ENCODE peak calls at places on chromosomes 13 and 19, in nine cellular contexts. One of them, this sample, is unnamed.

GRCh38 chr13:30978981-30979956 is 46.8 kb downstream of the TEX26 start:
- DNase-seq in ovary: no peak
- DNase-seq in right lobe of liver: no peak
- DNase-seq in H9: peak; percentile 92
- DNase-seq in GM23338: peak; percentile 95
- DNase-seq in mammary epithelial cell: no peak
- DNase-seq in gastrocnemius medialis: no peak
- DNase-seq in endothelial cell of umbilical vein: peak; percentile 5
- DNase-seq in suprapubic skin: no peak
- DNase-seq in this sample: peak; percentile 31

GRCh38 chr13:99307648-99308339 is 595 bp upstream of the GPR183 start:
- DNase-seq in gastrocnemius medialis: no peak
- DNase-seq in GM23338: no peak
- DNase-seq in suprapubic skin: no peak
- DNase-seq in endothelial cell of umbilical vein: peak; percentile 84
- DNase-seq in ovary: no peak
- DNase-seq in mammary epithelial cell: peak; percentile 78
- DNase-seq in H9: no peak
- DNase-seq in right lobe of liver: no peak
- DNase-seq in this sample: peak; percentile 10

GRCh38 chr13:36163809-36164308 is 32.7 kb upstream of the DCLK1 start:
- DNase-seq in mammary epithelial cell: peak; percentile 84
- DNase-seq in right lobe of liver: no peak
- DNase-seq in ovary: peak; percentile 46
- DNase-seq in H9: no peak
- DNase-seq in suprapubic skin: no peak
- DNase-seq in endothelial cell of umbilical vein: no peak
- DNase-seq in gastrocnemius medialis: peak; percentile 64
- DNase-seq in GM23338: peak; percentile 21
- DNase-seq in this sample: no peak

GRCh38 chr13:76596216-76596615 is 290.0 kb downstream of the KCTD12 start:
- DNase-seq in GM23338: no peak
- DNase-seq in ovary: no peak
- DNase-seq in suprapubic skin: no peak
- DNase-seq in H9: no peak
- DNase-seq in mammary epithelial cell: no peak
- DNase-seq in endothelial cell of umbilical vein: no peak
- DNase-seq in right lobe of liver: no peak
- DNase-seq in gastrocnemius medialis: no peak
- DNase-seq in this sample: no peak

GRCh38 chr13:99208845-99209527 is 8.3 kb downstream of the UBAC2 start:
- DNase-seq in suprapubic skin: no peak
- DNase-seq in gastrocnemius medialis: no peak
- DNase-seq in GM23338: no peak
- DNase-seq in ovary: no peak
- DNase-seq in endothelial cell of umbilical vein: no peak
- DNase-seq in H9: no peak
- DNase-seq in mammary epithelial cell: no peak
- DNase-seq in right lobe of liver: no peak
- DNase-seq in this sample: no peak

GRCh38 chr19:55432355-55432959 is 10.6 kb downstream of the SHISA7 start:
- DNase-seq in H9: no peak
- DNase-seq in mammary epithelial cell: no peak
- DNase-seq in endothelial cell of umbilical vein: no peak
- DNase-seq in gastrocnemius medialis: no peak
- DNase-seq in ovary: no peak
- DNase-seq in right lobe of liver: no peak
- DNase-seq in suprapubic skin: no peak
- DNase-seq in GM23338: no peak
- DNase-seq in this sample: no peak

GRCh38 chr13:60627071-60627686 is 230.2 kb downstream of the TDRD3 start:
- DNase-seq in endothelial cell of umbilical vein: peak; percentile 42
- DNase-seq in suprapubic skin: no peak
- DNase-seq in H9: peak; percentile 73
- DNase-seq in GM23338: peak; percentile 91
- DNase-seq in mammary epithelial cell: no peak
- DNase-seq in gastrocnemius medialis: no peak
- DNase-seq in ovary: no peak
- DNase-seq in right lobe of liver: no peak
- DNase-seq in this sample: peak; percentile 6

GRCh38 chr19:33719366-33720154 is 77.1 kb upstream of the KCTD15 start:
- DNase-seq in right lobe of liver: no peak
- DNase-seq in GM23338: no peak
- DNase-seq in H9: no peak
- DNase-seq in ovary: no peak
- DNase-seq in gastrocnemius medialis: no peak
- DNase-seq in suprapubic skin: no peak
- DNase-seq in mammary epithelial cell: no peak
- DNase-seq in endothelial cell of umbilical vein: no peak
- DNase-seq in this sample: no peak

GRCh38 chr19:29671393-29672076 is 6.3 kb downstream of the PLEKHF1 start:
- DNase-seq in endothelial cell of umbilical vein: peak; percentile 4
- DNase-seq in right lobe of liver: peak; percentile 72
- DNase-seq in ovary: no peak
- DNase-seq in suprapubic skin: no peak
- DNase-seq in H9: no peak
- DNase-seq in gastrocnemius medialis: peak; percentile 86
- DNase-seq in mammary epithelial cell: peak; percentile 82
- DNase-seq in GM23338: peak; percentile 41
- DNase-seq in this sample: no peak

GRCh38 chr13:97710797-97711196 is 242.7 kb upstream of the IPO5 start:
- DNase-seq in H9: no peak
- DNase-seq in endothelial cell of umbilical vein: no peak
- DNase-seq in ovary: no peak
- DNase-seq in GM23338: no peak
- DNase-seq in gastrocnemius medialis: no peak
- DNase-seq in right lobe of liver: no peak
- DNase-seq in suprapubic skin: no peak
- DNase-seq in mammary epithelial cell: no peak
- DNase-seq in this sample: no peak

GRCh38 chr19:48741222-48741999 is 1.0 kb upstream of the RASIP1 start:
- DNase-seq in right lobe of liver: no peak
- DNase-seq in mammary epithelial cell: no peak
- DNase-seq in GM23338: peak; percentile 78
- DNase-seq in ovary: no peak
- DNase-seq in suprapubic skin: no peak
- DNase-seq in H9: peak; percentile 78
- DNase-seq in gastrocnemius medialis: no peak
- DNase-seq in endothelial cell of umbilical vein: peak; percentile 29
- DNase-seq in this sample: peak; percentile 66

GRCh38 chr19:14814982-14815381 is 20.0 kb downstream of the OR7A5 start:
- DNase-seq in GM23338: no peak
- DNase-seq in H9: no peak
- DNase-seq in endothelial cell of umbilical vein: no peak
- DNase-seq in mammary epithelial cell: no peak
- DNase-seq in suprapubic skin: no peak
- DNase-seq in right lobe of liver: no peak
- DNase-seq in ovary: no peak
- DNase-seq in gastrocnemius medialis: no peak
- DNase-seq in this sample: no peak

GRCh38 chr13:94322925-94323324 is 156.6 kb downstream of the DCT start:
- DNase-seq in endothelial cell of umbilical vein: no peak
- DNase-seq in right lobe of liver: no peak
- DNase-seq in gastrocnemius medialis: no peak
- DNase-seq in H9: no peak
- DNase-seq in suprapubic skin: no peak
- DNase-seq in mammary epithelial cell: no peak
- DNase-seq in GM23338: no peak
- DNase-seq in ovary: no peak
- DNase-seq in this sample: no peak

GRCh38 chr13:57716295-57716694 is 84.8 kb downstream of the PCDH17 start:
- DNase-seq in suprapubic skin: no peak
- DNase-seq in gastrocnemius medialis: no peak
- DNase-seq in H9: peak; percentile 49
- DNase-seq in right lobe of liver: no peak
- DNase-seq in ovary: no peak
- DNase-seq in endothelial cell of umbilical vein: no peak
- DNase-seq in GM23338: peak; percentile 81
- DNase-seq in mammary epithelial cell: no peak
- DNase-seq in this sample: no peak

DNA sequence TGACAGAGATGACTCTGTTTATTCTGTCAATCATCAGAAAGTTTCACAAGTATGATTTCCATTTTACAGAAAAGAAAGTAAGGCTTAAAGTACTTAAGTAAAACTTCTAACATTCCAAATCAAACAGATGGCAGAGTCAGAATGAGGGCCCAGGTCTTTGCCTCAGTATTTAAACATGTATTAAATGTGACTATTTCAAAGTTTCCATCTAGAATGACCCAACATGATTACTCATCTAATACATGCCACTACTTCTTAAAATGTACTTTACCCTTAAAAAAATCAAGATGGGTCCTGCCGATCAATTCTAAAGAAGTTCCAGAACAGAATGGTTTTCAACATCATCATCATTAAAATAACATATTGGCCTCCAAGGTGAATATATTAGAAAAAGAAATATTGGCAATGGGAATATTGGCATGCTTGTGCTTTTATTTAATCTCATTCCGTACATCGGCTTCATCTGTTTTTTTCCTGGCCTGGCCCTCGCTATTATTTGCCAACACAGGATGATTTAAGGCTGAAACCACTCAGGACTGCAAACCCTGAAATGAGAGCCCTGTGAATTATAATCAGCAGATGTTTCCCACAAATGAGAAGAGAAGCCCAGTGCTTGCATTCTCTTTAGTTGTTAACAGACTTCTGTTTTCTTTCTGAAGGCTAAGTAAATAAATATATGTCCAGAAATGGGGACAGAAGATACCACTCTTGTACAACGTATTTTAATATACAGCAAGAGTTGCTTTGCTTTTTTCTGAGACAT is 340.0 kb downstream of the DNAJC15 start:
- DNase-seq in gastrocnemius medialis: no peak
- DNase-seq in H9: no peak
- DNase-seq in ovary: no peak
- DNase-seq in endothelial cell of umbilical vein: peak; percentile 83
- DNase-seq in suprapubic skin: no peak
- DNase-seq in GM23338: no peak
- DNase-seq in right lobe of liver: no peak
- DNase-seq in mammary epithelial cell: no peak
- DNase-seq in this sample: no peak
- H3K27ac ChIP-seq in gastrocnemius medialis: peak overlapping the region; percentile 60
- H3K27ac ChIP-seq in H9: no peak overlapping the region
- H3K27ac ChIP-seq in ovary: no peak overlapping the region
- H3K27ac ChIP-seq in endothelial cell of umbilical vein: peak overlapping the region; percentile 99
- H3K27ac ChIP-seq in suprapubic skin: no peak overlapping the region
- H3K27ac ChIP-seq in GM23338: no peak overlapping the region
- H3K27ac ChIP-seq in right lobe of liver: no peak overlapping the region
- H3K27ac ChIP-seq in mammary epithelial cell: no peak overlapping the region
- H3K27ac ChIP-seq in this sample: no peak overlapping the region

DNA sequence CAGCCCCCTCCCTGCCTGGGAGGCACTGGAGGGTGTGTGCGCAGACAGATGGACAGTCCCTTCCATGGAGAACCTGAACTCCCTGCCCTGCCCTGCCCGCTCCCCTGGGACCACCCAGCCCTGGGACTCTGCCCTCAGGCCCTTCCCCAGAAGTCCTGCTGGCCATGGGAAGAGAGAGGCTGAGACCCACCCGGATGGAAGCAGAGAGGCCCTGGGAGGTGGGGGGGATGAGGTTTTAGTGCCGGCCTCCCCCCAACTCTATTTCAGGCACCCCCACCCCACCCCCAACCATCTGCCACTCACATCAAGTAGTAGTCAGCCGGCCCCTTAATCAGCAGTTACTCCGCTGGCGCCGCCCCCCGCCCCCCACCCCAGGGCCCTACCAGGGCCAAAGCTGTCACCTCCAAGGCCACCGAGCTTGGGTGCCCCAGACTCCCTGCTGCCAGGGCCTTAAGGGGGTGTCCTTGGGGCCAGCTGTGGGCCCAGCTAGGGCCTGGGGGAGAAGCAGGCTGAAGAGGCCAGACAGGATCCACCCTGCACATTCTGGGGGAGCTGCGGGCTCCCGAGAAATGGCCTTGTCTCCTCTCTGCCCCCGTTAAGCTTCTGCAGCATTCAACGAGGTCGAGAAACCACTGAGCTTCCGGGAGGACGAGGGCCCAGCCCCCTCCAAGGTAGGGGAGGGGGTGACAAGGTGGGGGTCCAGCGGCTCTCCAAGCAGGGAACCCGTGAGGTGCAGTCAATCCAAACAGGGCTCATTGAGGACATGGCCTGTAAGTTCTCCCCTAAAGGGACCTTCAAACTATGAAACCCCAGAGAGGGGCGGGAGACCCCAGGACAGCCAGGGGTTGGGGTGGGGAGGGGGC is 17.4 kb downstream of the NMRK2 start:
- DNase-seq in mammary epithelial cell: no peak
- DNase-seq in ovary: no peak
- DNase-seq in right lobe of liver: no peak
- DNase-seq in suprapubic skin: no peak
- DNase-seq in GM23338: no peak
- DNase-seq in endothelial cell of umbilical vein: no peak
- DNase-seq in H9: no peak
- DNase-seq in gastrocnemius medialis: no peak
- DNase-seq in this sample: no peak
- H3K27ac ChIP-seq in mammary epithelial cell: no peak overlapping the region
- H3K27ac ChIP-seq in ovary: no peak overlapping the region
- H3K27ac ChIP-seq in right lobe of liver: no peak overlapping the region
- H3K27ac ChIP-seq in suprapubic skin: no peak overlapping the region
- H3K27ac ChIP-seq in GM23338: no peak overlapping the region
- H3K27ac ChIP-seq in endothelial cell of umbilical vein: no peak overlapping the region
- H3K27ac ChIP-seq in H9: no peak overlapping the region
- H3K27ac ChIP-seq in gastrocnemius medialis: peak overlapping the region; percentile 98
- H3K27ac ChIP-seq in this sample: no peak overlapping the region

GRCh38 chr19:1849132-1849474 is 820 bp upstream of the REXO1 start:
- DNase-seq in GM23338: no peak
- DNase-seq in mammary epithelial cell: no peak
- DNase-seq in suprapubic skin: no peak
- DNase-seq in H9: no peak
- DNase-seq in right lobe of liver: no peak
- DNase-seq in gastrocnemius medialis: no peak
- DNase-seq in endothelial cell of umbilical vein: no peak
- DNase-seq in ovary: no peak
- DNase-seq in this sample: no peak
- H3K27ac ChIP-seq in GM23338: no peak overlapping the region
- H3K27ac ChIP-seq in mammary epithelial cell: peak overlapping the region; percentile 92
- H3K27ac ChIP-seq in suprapubic skin: peak overlapping the region; percentile 99
- H3K27ac ChIP-seq in H9: no peak overlapping the region
- H3K27ac ChIP-seq in right lobe of liver: no peak overlapping the region
- H3K27ac ChIP-seq in gastrocnemius medialis: peak overlapping the region; percentile 92
- H3K27ac ChIP-seq in endothelial cell of umbilical vein: no peak overlapping the region
- H3K27ac ChIP-seq in ovary: no peak overlapping the region
- H3K27ac ChIP-seq in this sample: no peak overlapping the region

DNA sequence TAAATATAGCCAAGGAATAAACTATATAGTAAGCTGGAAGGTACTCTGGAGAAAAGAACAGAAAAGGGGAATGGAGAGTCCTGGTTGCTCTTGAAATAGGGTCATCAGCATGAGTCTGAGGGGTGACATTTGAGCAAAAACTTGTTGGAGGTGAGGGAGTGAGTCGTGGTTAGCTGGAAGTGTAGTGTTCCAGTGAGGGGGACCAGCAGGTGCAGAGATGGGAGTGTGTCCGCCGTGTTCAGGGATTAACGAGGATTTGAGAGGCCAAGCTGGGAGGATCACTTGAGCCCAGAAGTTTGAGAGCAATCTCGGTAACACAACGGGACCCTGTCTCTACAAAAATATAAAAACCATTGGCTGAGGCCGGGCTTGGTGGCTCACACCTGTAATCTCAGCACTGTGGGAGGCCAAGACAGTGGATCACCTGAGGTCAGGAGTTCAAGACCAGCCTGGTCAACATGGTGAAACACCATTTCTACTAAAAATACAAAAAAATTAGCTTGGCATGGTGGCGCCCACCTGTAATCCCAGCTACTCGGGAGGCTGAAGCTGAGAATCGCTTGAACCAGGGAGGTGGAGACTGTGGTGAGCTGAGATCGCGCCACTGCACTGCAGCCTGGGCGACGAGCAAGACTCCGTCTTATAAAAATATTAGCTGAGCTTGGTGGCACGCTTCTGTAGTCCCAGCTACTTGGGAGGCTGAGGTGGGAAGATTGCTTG is 1.1 kb downstream of the SUPT5H start:
- DNase-seq in gastrocnemius medialis: no peak
- DNase-seq in endothelial cell of umbilical vein: no peak
- DNase-seq in H9: no peak
- DNase-seq in suprapubic skin: no peak
- DNase-seq in mammary epithelial cell: no peak
- DNase-seq in right lobe of liver: no peak
- DNase-seq in ovary: no peak
- DNase-seq in GM23338: no peak
- DNase-seq in this sample: no peak
- H3K27ac ChIP-seq in gastrocnemius medialis: peak overlapping the region; percentile 93
- H3K27ac ChIP-seq in endothelial cell of umbilical vein: peak overlapping the region; percentile 94
- H3K27ac ChIP-seq in H9: no peak overlapping the region
- H3K27ac ChIP-seq in suprapubic skin: no peak overlapping the region
- H3K27ac ChIP-seq in mammary epithelial cell: peak overlapping the region; percentile 81
- H3K27ac ChIP-seq in right lobe of liver: peak overlapping the region; percentile 72
- H3K27ac ChIP-seq in ovary: no peak overlapping the region
- H3K27ac ChIP-seq in GM23338: peak overlapping the region; percentile 81
- H3K27ac ChIP-seq in this sample: peak overlapping the region; percentile 90

This sample was measured in A549.